ENCODE peak calls at places on chromosomes 3 and 15, in nine cellular contexts. Z is cerebellar cortex, I is H9, C is glomerular endothelial cell, Q is kidney tubule cell, E is HTR-8/SVneo, M is G401, A is activated T-cell treated with anti-CD3 and anti-CD28 coated beads for 24 hours, L is lower lobe of right lung. J is an unnamed sample.

GRCh38 chr15:42060797-42061196 is 33.6 kb downstream of the PLA2G4D start:
- DNase-seq in Z (peak; percentile 16), I (no peak), C (no peak), Q (no peak), E (no peak), M (peak; percentile 25), A (no peak), L (no peak), J (no peak)

GRCh38 chr3:123508176-123508575 is 59.3 kb upstream of the ADCY5 start:
- DNase-seq in Z (no peak), I (no peak), C (no peak), Q (no peak), E (no peak), M (no peak), A (no peak), L (no peak), J (no peak)

GRCh38 chr3:54713455-54713854 is 214.4 kb downstream of the LRTM1 start:
- DNase-seq in Z (no peak), I (no peak), C (no peak), Q (no peak), E (no peak), M (no peak), A (no peak), L (no peak), J (no peak)

GRCh38 chr3:51384730-51385473 is at the start of gene MANF:
- DNase-seq in Z (peak; percentile 99), I (peak; percentile 99), C (peak; percentile 72), Q (peak; percentile 99), E (peak; percentile 99), M (peak; percentile 99), A (peak; percentile 96), L (peak; percentile 99), J (peak; percentile 73)

GRCh38 chr3:184178522-184179138 is 4.0 kb downstream of the AP2M1 start:
- DNase-seq in Z (no peak), I (no peak), C (no peak), Q (no peak), E (no peak), M (no peak), A (no peak), L (no peak), J (no peak)

GRCh38 chr15:95996494-95996893 is 334.0 kb upstream of the NR2F2 start:
- DNase-seq in Z (no peak), I (no peak), C (no peak), Q (no peak), E (no peak), M (no peak), A (no peak), L (no peak), J (no peak)

GRCh38 chr3:129651316-129652202 is 45.1 kb upstream of the PLXND1 start:
- DNase-seq in Z (peak; percentile 63), I (peak; percentile 71), C (no peak), Q (peak; percentile 85), E (peak; percentile 76), M (peak; percentile 74), A (no peak), L (no peak), J (no peak)

GRCh38 chr15:98177950-98178848 is 217.7 kb downstream of the ARRDC4 start:
- DNase-seq in Z (peak; percentile 57), I (peak; percentile 73), C (no peak), Q (peak; percentile 76), E (peak; percentile 79), M (peak; percentile 58), A (peak; percentile 8), L (no peak), J (peak; percentile 39)

GRCh38 chr3:157094751-157095480 is 65.0 kb downstream of the CCNL1 start:
- DNase-seq in Z (no peak), I (no peak), C (no peak), Q (peak; percentile 85), E (no peak), M (no peak), A (no peak), L (no peak), J (no peak)

GRCh38 chr3:129070086-129070875 is 9.7 kb downstream of the GP9 start:
- DNase-seq in Z (no peak), I (no peak), C (no peak), Q (no peak), E (no peak), M (no peak), A (no peak), L (no peak), J (no peak)

GRCh38 chr3:40104441-40104840 is 205.1 kb upstream of the EIF1B start:
- DNase-seq in Z (no peak), I (no peak), C (no peak), Q (no peak), E (no peak), M (no peak), A (no peak), L (no peak), J (no peak)

GRCh38 chr3:194870394-194871110 is 184.9 kb downstream of the FAM43A start:
- DNase-seq in Z (no peak), I (no peak), C (no peak), Q (peak; percentile 64), E (no peak), M (no peak), A (no peak), L (no peak), J (no peak)

GRCh38 chr3:195175476-195176337 is 95.3 kb downstream of the XXYLT1 start:
- DNase-seq in Z (no peak), I (no peak), C (no peak), Q (no peak), E (no peak), M (no peak), A (no peak), L (no peak), J (no peak)

GRCh38 chr3:197736010-197736490 is 654 bp downstream of the RUBCN start:
- DNase-seq in Z (no peak), I (peak; percentile 40), C (no peak), Q (peak; percentile 60), E (no peak), M (peak; percentile 26), A (peak; percentile 33), L (no peak), J (no peak)

GRCh38 chr15:54812383-54812782 is 384.4 kb downstream of the RSL24D1 start:
- DNase-seq in Z (no peak), I (no peak), C (no peak), Q (no peak), E (no peak), M (no peak), A (no peak), L (no peak), J (no peak)

GRCh38 chr3:43892061-43892460 is 201.3 kb downstream of the ABHD5 start:
- DNase-seq in Z (peak; percentile 28), I (no peak), C (no peak), Q (no peak), E (no peak), M (peak; percentile 48), A (no peak), L (no peak), J (no peak)

GRCh38 chr3:111595239-111595638 is at the start of gene ZBED2:
- DNase-seq in Z (no peak), I (no peak), C (no peak), Q (peak; percentile 72), E (no peak), M (no peak), A (no peak), L (no peak), J (no peak)

GRCh38 chr3:156551746-156552145 is 3.2 kb downstream of the SSR3 start:
- DNase-seq in Z (no peak), I (no peak), C (no peak), Q (peak; percentile 90), E (peak; percentile 35), M (no peak), A (no peak), L (no peak), J (no peak)

GRCh38 chr3:21778715-21779114 is 27.7 kb upstream of the ZNF385D start:
- DNase-seq in Z (no peak), I (no peak), C (no peak), Q (no peak), E (no peak), M (no peak), A (no peak), L (no peak), J (no peak)

GRCh38 chr15:27985099-27985498 is 114.0 kb downstream of the OCA2 start:
- DNase-seq in Z (no peak), I (no peak), C (no peak), Q (no peak), E (no peak), M (no peak), A (no peak), L (no peak), J (no peak)

GRCh38 chr3:13303410-13303809 is 116.7 kb downstream of the NUP210 start:
- DNase-seq in Z (no peak), I (no peak), C (no peak), Q (no peak), E (no peak), M (no peak), A (no peak), L (peak; percentile 41), J (no peak)

GRCh38 chr15:78711638-78712037 is 70.6 kb upstream of the CHRNB4 start:
- DNase-seq in Z (no peak), I (no peak), C (no peak), Q (no peak), E (no peak), M (no peak), A (no peak), L (no peak), J (no peak)

GRCh38 chr3:74127261-74127660 is 487.2 kb downstream of the CNTN3 start:
- DNase-seq in Z (no peak), I (no peak), C (no peak), Q (no peak), E (no peak), M (no peak), A (no peak), L (no peak), J (no peak)

GRCh38 chr3:52281980-52282801 is 3.7 kb upstream of the WDR82 start:
- DNase-seq in Z (peak; percentile 76), I (no peak), C (no peak), Q (peak; percentile 84), E (no peak), M (peak; percentile 53), A (no peak), L (no peak), J (no peak)

GRCh38 chr3:71725279-71725991 is at the start of gene EIF4E3:
- DNase-seq in Z (peak; percentile 64), I (peak; percentile 52), C (no peak), Q (peak; percentile 51), E (peak; percentile 63), M (peak; percentile 73), A (no peak), L (peak; percentile 60), J (no peak)

GRCh38 chr3:151813777-151814176 is at the start of gene AADAC:
- DNase-seq in Z (no peak), I (no peak), C (no peak), Q (no peak), E (no peak), M (no peak), A (no peak), L (no peak), J (no peak)

J was measured in Panc1.